ENCODE peak calls at places on chromosomes 1 and 21, in eight cellular contexts. S is HS-5, F is NCI-H460, N is Right ventricle myocardium superior, U is M059J, R is kidney tubule cell, I is fibroblast of the conjunctiva, M is fibroblast of mammary gland. X is an unnamed sample.

GRCh38 chr1:107000907-107001306 is 55.6 kb upstream of the PRMT6 start:
- DNase-seq in S (no peak), F (no peak), N (no peak), U (no peak), R (no peak), I (no peak), M (no peak), X (no peak)

GRCh38 chr21:38538353-38538752 is 40.1 kb upstream of the ERG start:
- DNase-seq in S (no peak), F (no peak), N (no peak), U (peak; percentile 25), R (peak; percentile 10), I (no peak), M (no peak), X (no peak)

GRCh38 chr1:34419662-34420061 is 243.0 kb downstream of the C1orf94 start:
- DNase-seq in S (no peak), F (no peak), N (no peak), U (peak; percentile 65), R (peak; percentile 3), I (no peak), M (no peak), X (no peak)

GRCh38 chr1:239283229-239283628 is 103.1 kb upstream of the CHRM3 start:
- DNase-seq in S (no peak), F (no peak), N (no peak), U (no peak), R (no peak), I (no peak), M (no peak), X (no peak)

GRCh38 chr1:31366796-31367195 is 6.1 kb downstream of the FABP3 start:
- DNase-seq in S (no peak), F (no peak), N (no peak), U (no peak), R (no peak), I (no peak), M (no peak), X (no peak)

GRCh38 chr1:191993549-191993948 is 164.7 kb upstream of the RGS18 start:
- DNase-seq in S (no peak), F (peak; percentile 29), N (no peak), U (no peak), R (peak; percentile 46), I (no peak), M (peak; percentile 2), X (no peak)

GRCh38 chr1:216064643-216065042 is 358.6 kb downstream of the USH2A start:
- DNase-seq in S (peak; percentile 33), F (no peak), N (no peak), U (no peak), R (peak; percentile 57), I (no peak), M (no peak), X (no peak)

GRCh38 chr21:45763506-45763905 is 120.0 kb downstream of the PCBP3 start:
- DNase-seq in S (no peak), F (no peak), N (no peak), U (no peak), R (no peak), I (no peak), M (no peak), X (no peak)

GRCh38 chr1:12541274-12542137 is 76.5 kb downstream of the DHRS3 start:
- DNase-seq in S (no peak), F (no peak), N (peak; percentile 73), U (peak; percentile 67), R (no peak), I (no peak), M (peak; percentile 65), X (peak; percentile 74)

GRCh38 chr1:212964102-212964501 is 13.8 kb downstream of the VASH2 start:
- DNase-seq in S (no peak), F (no peak), N (no peak), U (no peak), R (no peak), I (no peak), M (no peak), X (no peak)

GRCh38 chr1:211601982-211602644 is 23.2 kb upstream of the SLC30A1 start:
- DNase-seq in S (no peak), F (no peak), N (no peak), U (no peak), R (no peak), I (no peak), M (no peak), X (no peak)

X was measured in retinal pigment epithelial cell.